ENCODE peak calls at places on chromosomes 5 and 9, in eight cellular contexts. One of them, this sample, is unnamed.

GRCh38 chr9:104810421-104811339 is 46.8 kb downstream of the NIPSNAP3B start:
- DNase-seq in effector memory CD4-positive, alpha-beta T cell: no peak
- DNase-seq in M059J: peak; percentile 94
- DNase-seq in activated naive CD4-positive, alpha-beta T cell: no peak
- DNase-seq in EL: peak; percentile 36
- DNase-seq in NCI-H1092: peak; percentile 20
- DNase-seq in NT2/D1: no peak
- DNase-seq in nucleus accumbens: no peak
- DNase-seq in this sample: no peak

GRCh38 chr5:14816999-14817761 is 54.4 kb downstream of the ANKH start:
- DNase-seq in effector memory CD4-positive, alpha-beta T cell: no peak
- DNase-seq in M059J: peak; percentile 94
- DNase-seq in activated naive CD4-positive, alpha-beta T cell: no peak
- DNase-seq in EL: peak; percentile 84
- DNase-seq in NCI-H1092: no peak
- DNase-seq in NT2/D1: no peak
- DNase-seq in nucleus accumbens: no peak
- DNase-seq in this sample: no peak

GRCh38 chr9:112620998-112621694 is 96.8 kb downstream of the INIP start:
- DNase-seq in effector memory CD4-positive, alpha-beta T cell: no peak
- DNase-seq in M059J: no peak
- DNase-seq in activated naive CD4-positive, alpha-beta T cell: no peak
- DNase-seq in EL: no peak
- DNase-seq in NCI-H1092: no peak
- DNase-seq in NT2/D1: no peak
- DNase-seq in nucleus accumbens: no peak
- DNase-seq in this sample: no peak

GRCh38 chr9:98176391-98177259 is 15.8 kb downstream of the CORO2A start:
- DNase-seq in effector memory CD4-positive, alpha-beta T cell: no peak
- DNase-seq in M059J: no peak
- DNase-seq in activated naive CD4-positive, alpha-beta T cell: no peak
- DNase-seq in EL: no peak
- DNase-seq in NCI-H1092: no peak
- DNase-seq in NT2/D1: no peak
- DNase-seq in nucleus accumbens: no peak
- DNase-seq in this sample: no peak

GRCh38 chr9:128249558-128249913 is 26.3 kb downstream of the GOLGA2 start:
- DNase-seq in effector memory CD4-positive, alpha-beta T cell: no peak
- DNase-seq in M059J: no peak
- DNase-seq in activated naive CD4-positive, alpha-beta T cell: no peak
- DNase-seq in EL: no peak
- DNase-seq in NCI-H1092: no peak
- DNase-seq in NT2/D1: no peak
- DNase-seq in nucleus accumbens: no peak
- DNase-seq in this sample: no peak

GRCh38 chr5:82599692-82600091 is 321.5 kb upstream of the RPS23 start:
- DNase-seq in effector memory CD4-positive, alpha-beta T cell: no peak
- DNase-seq in M059J: no peak
- DNase-seq in activated naive CD4-positive, alpha-beta T cell: no peak
- DNase-seq in EL: no peak
- DNase-seq in NCI-H1092: no peak
- DNase-seq in NT2/D1: no peak
- DNase-seq in nucleus accumbens: no peak
- DNase-seq in this sample: no peak

GRCh38 chr5:54007822-54008777 is 302.3 kb downstream of the ARL15 start:
- DNase-seq in effector memory CD4-positive, alpha-beta T cell: no peak
- DNase-seq in M059J: no peak
- DNase-seq in activated naive CD4-positive, alpha-beta T cell: no peak
- DNase-seq in EL: peak; percentile 38
- DNase-seq in NCI-H1092: no peak
- DNase-seq in NT2/D1: no peak
- DNase-seq in nucleus accumbens: no peak
- DNase-seq in this sample: no peak

GRCh38 chr9:118362596-118362995 is 658.4 kb downstream of the TLR4 start:
- DNase-seq in effector memory CD4-positive, alpha-beta T cell: no peak
- DNase-seq in M059J: peak; percentile 75
- DNase-seq in activated naive CD4-positive, alpha-beta T cell: no peak
- DNase-seq in EL: no peak
- DNase-seq in NCI-H1092: no peak
- DNase-seq in NT2/D1: no peak
- DNase-seq in nucleus accumbens: no peak
- DNase-seq in this sample: no peak

GRCh38 chr9:33908114-33908513 is 91.2 kb downstream of the UBE2R2 start:
- DNase-seq in effector memory CD4-positive, alpha-beta T cell: no peak
- DNase-seq in M059J: no peak
- DNase-seq in activated naive CD4-positive, alpha-beta T cell: no peak
- DNase-seq in EL: no peak
- DNase-seq in NCI-H1092: no peak
- DNase-seq in NT2/D1: no peak
- DNase-seq in nucleus accumbens: no peak
- DNase-seq in this sample: no peak

GRCh38 chr9:8845376-8845775 is 1045.8 kb upstream of the DMAC1 start:
- DNase-seq in effector memory CD4-positive, alpha-beta T cell: no peak
- DNase-seq in M059J: no peak
- DNase-seq in activated naive CD4-positive, alpha-beta T cell: no peak
- DNase-seq in EL: no peak
- DNase-seq in NCI-H1092: peak; percentile 24
- DNase-seq in NT2/D1: no peak
- DNase-seq in nucleus accumbens: no peak
- DNase-seq in this sample: peak; percentile 49

GRCh38 chr9:107446491-107446890 is 43.1 kb downstream of the KLF4 start:
- DNase-seq in effector memory CD4-positive, alpha-beta T cell: no peak
- DNase-seq in M059J: no peak
- DNase-seq in activated naive CD4-positive, alpha-beta T cell: no peak
- DNase-seq in EL: no peak
- DNase-seq in NCI-H1092: no peak
- DNase-seq in NT2/D1: no peak
- DNase-seq in nucleus accumbens: no peak
- DNase-seq in this sample: no peak

GRCh38 chr5:55936100-55936693 is 58.6 kb downstream of the IL6ST start:
- DNase-seq in effector memory CD4-positive, alpha-beta T cell: peak; percentile 66
- DNase-seq in M059J: peak; percentile 74
- DNase-seq in activated naive CD4-positive, alpha-beta T cell: peak; percentile 40
- DNase-seq in EL: peak; percentile 79
- DNase-seq in NCI-H1092: peak; percentile 32
- DNase-seq in NT2/D1: peak; percentile 72
- DNase-seq in nucleus accumbens: no peak
- DNase-seq in this sample: peak; percentile 75

GRCh38 chr5:72355706-72356299 is 35.6 kb downstream of the PTCD2 start:
- DNase-seq in effector memory CD4-positive, alpha-beta T cell: no peak
- DNase-seq in M059J: peak; percentile 66
- DNase-seq in activated naive CD4-positive, alpha-beta T cell: no peak
- DNase-seq in EL: peak; percentile 52
- DNase-seq in NCI-H1092: no peak
- DNase-seq in NT2/D1: no peak
- DNase-seq in nucleus accumbens: no peak
- DNase-seq in this sample: peak; percentile 45

GRCh38 chr9:34463098-34463900 is 4.7 kb downstream of the DNAI1 start:
- DNase-seq in effector memory CD4-positive, alpha-beta T cell: no peak
- DNase-seq in M059J: peak; percentile 83
- DNase-seq in activated naive CD4-positive, alpha-beta T cell: no peak
- DNase-seq in EL: peak; percentile 82
- DNase-seq in NCI-H1092: no peak
- DNase-seq in NT2/D1: no peak
- DNase-seq in nucleus accumbens: no peak
- DNase-seq in this sample: no peak

GRCh38 chr9:70121818-70122436 is 78.3 kb downstream of the MAMDC2 start:
- DNase-seq in effector memory CD4-positive, alpha-beta T cell: no peak
- DNase-seq in M059J: peak; percentile 47
- DNase-seq in activated naive CD4-positive, alpha-beta T cell: no peak
- DNase-seq in EL: no peak
- DNase-seq in NCI-H1092: no peak
- DNase-seq in NT2/D1: no peak
- DNase-seq in nucleus accumbens: no peak
- DNase-seq in this sample: no peak

GRCh38 chr5:92748072-92748676 is 832.8 kb downstream of the NR2F1-AS1 start:
- DNase-seq in effector memory CD4-positive, alpha-beta T cell: no peak
- DNase-seq in M059J: no peak
- DNase-seq in activated naive CD4-positive, alpha-beta T cell: no peak
- DNase-seq in EL: peak; percentile 36
- DNase-seq in NCI-H1092: no peak
- DNase-seq in NT2/D1: no peak
- DNase-seq in nucleus accumbens: no peak
- DNase-seq in this sample: no peak

GRCh38 chr9:113499153-113499875 is 35.8 kb downstream of the RGS3 start:
- DNase-seq in effector memory CD4-positive, alpha-beta T cell: no peak
- DNase-seq in M059J: no peak
- DNase-seq in activated naive CD4-positive, alpha-beta T cell: no peak
- DNase-seq in EL: no peak
- DNase-seq in NCI-H1092: no peak
- DNase-seq in NT2/D1: no peak
- DNase-seq in nucleus accumbens: no peak
- DNase-seq in this sample: no peak

GRCh38 chr5:17022296-17022695 is 86.2 kb upstream of the MYO10 start:
- DNase-seq in effector memory CD4-positive, alpha-beta T cell: no peak
- DNase-seq in M059J: peak; percentile 36
- DNase-seq in activated naive CD4-positive, alpha-beta T cell: no peak
- DNase-seq in EL: no peak
- DNase-seq in NCI-H1092: no peak
- DNase-seq in NT2/D1: no peak
- DNase-seq in nucleus accumbens: no peak
- DNase-seq in this sample: no peak

GRCh38 chr5:4584982-4585381 is 555.1 kb upstream of the ADAMTS16 start:
- DNase-seq in effector memory CD4-positive, alpha-beta T cell: no peak
- DNase-seq in M059J: peak; percentile 94
- DNase-seq in activated naive CD4-positive, alpha-beta T cell: no peak
- DNase-seq in EL: no peak
- DNase-seq in NCI-H1092: no peak
- DNase-seq in NT2/D1: no peak
- DNase-seq in nucleus accumbens: no peak
- DNase-seq in this sample: no peak

GRCh38 chr9:115262477-115262876 is 144.5 kb upstream of the TNC start:
- DNase-seq in effector memory CD4-positive, alpha-beta T cell: no peak
- DNase-seq in M059J: peak; percentile 100
- DNase-seq in activated naive CD4-positive, alpha-beta T cell: no peak
- DNase-seq in EL: peak; percentile 95
- DNase-seq in NCI-H1092: peak; percentile 99
- DNase-seq in NT2/D1: no peak
- DNase-seq in nucleus accumbens: no peak
- DNase-seq in this sample: no peak

GRCh38 chr9:127537792-127538191 is 74.3 kb upstream of the STXBP1 start:
- DNase-seq in effector memory CD4-positive, alpha-beta T cell: no peak
- DNase-seq in M059J: no peak
- DNase-seq in activated naive CD4-positive, alpha-beta T cell: no peak
- DNase-seq in EL: peak; percentile 32
- DNase-seq in NCI-H1092: no peak
- DNase-seq in NT2/D1: no peak
- DNase-seq in nucleus accumbens: no peak
- DNase-seq in this sample: no peak

GRCh38 chr5:14665949-14666741 is 1.6 kb downstream of the OTULIN start:
- DNase-seq in effector memory CD4-positive, alpha-beta T cell: peak; percentile 38
- DNase-seq in M059J: peak; percentile 18
- DNase-seq in activated naive CD4-positive, alpha-beta T cell: no peak
- DNase-seq in EL: peak; percentile 45
- DNase-seq in NCI-H1092: no peak
- DNase-seq in NT2/D1: no peak
- DNase-seq in nucleus accumbens: no peak
- DNase-seq in this sample: no peak

GRCh38 chr5:10663531-10664183 is 97.4 kb downstream of the DAP start:
- DNase-seq in effector memory CD4-positive, alpha-beta T cell: no peak
- DNase-seq in M059J: peak; percentile 78
- DNase-seq in activated naive CD4-positive, alpha-beta T cell: no peak
- DNase-seq in EL: peak; percentile 25
- DNase-seq in NCI-H1092: peak; percentile 84
- DNase-seq in NT2/D1: no peak
- DNase-seq in nucleus accumbens: no peak
- DNase-seq in this sample: no peak

This sample was measured in hippocampal formation.